ENCODE peak calls at places on chromosome 5, in seven cellular contexts. R is NCI-H774; Q is esophagus squamous epithelium; Y is left cardiac atrium; U is ELF-1; V is stimulated activated CD4-positive, alpha-beta T cell treated with anti-CD3 and anti-CD28 coated beads, Interleukin-12 subunit alpha, Interleukin-12 subunit beta, amount 100 ng/mL, for 48 hours; H is endothelial cell. M is an unnamed sample.
A peak's percentile ranks its signal among the peaks of the same experiment; 100 is the strongest.

GRCh38 chr5:163460562-163461176 is at the start of gene HMMR:
- DNase-seq in R (no peak), Q (no peak), Y (no peak), U (no peak), V (no peak), H (no peak), M (peak; percentile 15)

GRCh38 chr5:79962580-79963222 is 28.4 kb downstream of the MTX3 start:
- DNase-seq in R (no peak), Q (no peak), Y (no peak), U (peak; percentile 6), V (peak; percentile 46), H (no peak), M (peak; percentile 66)

GRCh38 chr5:132275367-132276220 is 18.1 kb downstream of the PDLIM4 start:
- DNase-seq in R (no peak), Q (no peak), Y (no peak), U (no peak), V (no peak), H (no peak), M (no peak)

GRCh38 chr5:89996892-89997291 is 412.7 kb downstream of the CETN3 start:
- DNase-seq in R (no peak), Q (no peak), Y (no peak), U (no peak), V (no peak), H (no peak), M (no peak)

GRCh38 chr5:143094087-143094511 is 309.4 kb downstream of the NR3C1 start:
- DNase-seq in R (no peak), Q (no peak), Y (no peak), U (peak; percentile 84), V (no peak), H (peak; percentile 37), M (peak; percentile 34)

GRCh38 chr5:137858223-137858916 is 9.3 kb upstream of the MYOT start:
- DNase-seq in R (no peak), Q (no peak), Y (no peak), U (no peak), V (no peak), H (no peak), M (peak; percentile 5)

GRCh38 chr5:150816946-150817345 is 29.4 kb upstream of the IRGM start:
- DNase-seq in R (no peak), Q (no peak), Y (no peak), U (peak; percentile 10), V (no peak), H (no peak), M (no peak)

GRCh38 chr5:134511796-134512660 is 13.4 kb upstream of the JADE2 start:
- DNase-seq in R (no peak), Q (peak; percentile 9), Y (peak; percentile 91), U (peak; percentile 92), V (no peak), H (no peak), M (peak; percentile 57)

GRCh38 chr5:80755634-80756033 is 100.9 kb upstream of the DHFR start:
- DNase-seq in R (no peak), Q (no peak), Y (no peak), U (no peak), V (no peak), H (no peak), M (no peak)

GRCh38 chr5:146588331-146588730 is 72.3 kb upstream of the GPR151 start:
- DNase-seq in R (no peak), Q (no peak), Y (no peak), U (no peak), V (no peak), H (no peak), M (no peak)

GRCh38 chr5:172687983-172688734 is 47.1 kb downstream of the NEURL1B start:
- DNase-seq in R (no peak), Q (no peak), Y (no peak), U (no peak), V (no peak), H (no peak), M (no peak)

GRCh38 chr5:114822885-114823284 is 346.8 kb downstream of the TRIM36 start:
- DNase-seq in R (no peak), Q (no peak), Y (no peak), U (no peak), V (no peak), H (no peak), M (no peak)

GRCh38 chr5:31860726-31861432 is 221.9 kb downstream of the PDZD2 start:
- DNase-seq in R (no peak), Q (no peak), Y (no peak), U (no peak), V (no peak), H (no peak), M (no peak)

GRCh38 chr5:122091942-122092600 is 14.0 kb upstream of the LOX start:
- DNase-seq in R (no peak), Q (no peak), Y (no peak), U (no peak), V (no peak), H (no peak), M (peak; percentile 67)

M was measured in HCEC 1CT.